ENCODE peak calls at places on chromosomes 5 and 9, in four cellular contexts. T is CD8-positive, alpha-beta memory T cell; A is activated naive CD8-positive, alpha-beta T cell treated with anti-CD3 and anti-CD28 coated beads, Interleukin-2, amount 50 U/mL, for 24 hours; O is HS-5. F is an unnamed sample.

GRCh38 chr9:70816316-70816715 is 305.1 kb downstream of the TRPM3 start:
- DNase-seq in O (no peak), T (no peak), A (no peak), F (no peak)

GRCh38 chr5:127647361-127647958 is 1.4 kb upstream of the CTXN3 start:
- DNase-seq in T (no peak), A (no peak), O (no peak), F (no peak)

GRCh38 chr5:34410411-34411139 is 245.6 kb upstream of the RAI14 start:
- DNase-seq in T (no peak), O (no peak), A (no peak), F (no peak)

GRCh38 chr5:74400067-74400466 is 240.5 kb downstream of the ENC1 start:
- DNase-seq in O (no peak), A (no peak), T (no peak), F (no peak)

GRCh38 chr5:67160985-67161384 is 35.6 kb downstream of the CD180 start:
- DNase-seq in A (no peak), O (peak), T (no peak), F (peak)

GRCh38 chr9:132743886-132744544 is 73.8 kb downstream of the GTF3C4 start:
- DNase-seq in A (no peak), T (no peak), O (no peak), F (no peak)

GRCh38 chr5:32687167-32687831 is 23.8 kb upstream of the NPR3 start:
- DNase-seq in O (no peak), A (no peak), T (no peak), F (no peak)

GRCh38 chr5:107783551-107783950 is 112.8 kb upstream of the EFNA5 start:
- DNase-seq in A (no peak), T (no peak), O (no peak), F (no peak)

GRCh38 chr5:12624776-12625560 is 720.7 kb upstream of the CTNND2 start:
- DNase-seq in A (no peak), O (no peak), T (no peak), F (no peak)

GRCh38 chr5:124289122-124289521 is 457.3 kb downstream of the ZNF608 start:
- DNase-seq in T (no peak), O (no peak), A (no peak), F (no peak)

GRCh38 chr5:109644829-109645228 is 44.9 kb upstream of the MAN2A1 start:
- DNase-seq in A (no peak), O (no peak), T (no peak), F (no peak)

GRCh38 chr5:87411586-87412416 is 929 bp downstream of the CCNH start:
- DNase-seq in A (peak), O (no peak), T (peak), F (peak)